ENCODE peak calls at places on chromosomes 16 and 17, in nine cellular contexts. H, P, J, X, T, K, I, S and D are unnamed samples.
A peak's percentile ranks its signal among the peaks of the same experiment; 100 is the strongest.

GRCh38 chr16:66476328-66477027 is 49.4 kb downstream of the BEAN1 start:
- DNase-seq in H (peak; percentile 23), P (no peak), J (no peak), X (peak; percentile 38), T (no peak), K (no peak), I (no peak), S (peak; percentile 22), D (peak; percentile 39)

GRCh38 chr17:62705781-62706597 is 78.5 kb downstream of the MRC2 start:
- DNase-seq in H (no peak), P (peak; percentile 47), J (no peak), X (no peak), T (no peak), K (peak; percentile 51), I (peak; percentile 57), S (no peak), D (no peak)

GRCh38 chr16:86025706-86026105 is 126.7 kb downstream of the IRF8 start:
- DNase-seq in H (no peak), P (no peak), J (no peak), X (peak; percentile 77), T (no peak), K (no peak), I (no peak), S (no peak), D (no peak)

GRCh38 chr17:70060415-70060814 is 14.6 kb upstream of the KCNJ16 start:
- DNase-seq in H (no peak), P (peak; percentile 45), J (no peak), X (no peak), T (peak; percentile 10), K (no peak), I (no peak), S (no peak), D (no peak)

GRCh38 chr16:27219161-27219560 is 15.8 kb downstream of the KDM8 start:
- DNase-seq in H (no peak), P (no peak), J (no peak), X (no peak), T (no peak), K (no peak), I (no peak), S (no peak), D (no peak)

GRCh38 chr16:84371553-84371865 is 3.2 kb downstream of the ATP2C2 start:
- DNase-seq in H (no peak), P (no peak), J (no peak), X (no peak), T (no peak), K (no peak), I (no peak), S (no peak), D (no peak)

GRCh38 chr17:1090454-1091189 is 89.2 kb downstream of the ABR start:
- DNase-seq in H (no peak), P (no peak), J (no peak), X (peak; percentile 39), T (no peak), K (no peak), I (no peak), S (no peak), D (no peak)

GRCh38 chr17:27244481-27245223 is 49.3 kb upstream of the WSB1 start:
- DNase-seq in H (no peak), P (peak; percentile 96), J (no peak), X (peak; percentile 99), T (peak; percentile 87), K (peak; percentile 91), I (peak; percentile 66), S (peak; percentile 34), D (peak; percentile 97)

GRCh38 chr16:554640-555413 is 5.4 kb upstream of the PRR35 start:
- DNase-seq in H (no peak), P (peak; percentile 52), J (no peak), X (no peak), T (no peak), K (peak; percentile 68), I (peak; percentile 21), S (peak; percentile 86), D (no peak)

GRCh38 chr16:74556375-74556922 is 50.5 kb downstream of the GLG1 start:
- DNase-seq in H (no peak), P (no peak), J (no peak), X (no peak), T (no peak), K (peak; percentile 40), I (no peak), S (peak; percentile 43), D (peak; percentile 21)

GRCh38 chr17:64217249-64217652 is 45.8 kb downstream of the TEX2 start:
- DNase-seq in H (no peak), P (no peak), J (no peak), X (no peak), T (no peak), K (no peak), I (no peak), S (no peak), D (no peak)

GRCh38 chr17:81130385-81131288 is 34.7 kb upstream of the PVALEF start:
- DNase-seq in H (no peak), P (no peak), J (no peak), X (no peak), T (no peak), K (no peak), I (no peak), S (no peak), D (no peak)

GRCh38 chr16:11340710-11341109 is 4.5 kb upstream of the RMI2 start:
- DNase-seq in H (no peak), P (no peak), J (no peak), X (peak; percentile 58), T (no peak), K (no peak), I (no peak), S (no peak), D (no peak)

GRCh38 chr17:951388-952132 is 28.0 kb downstream of the NXN start:
- DNase-seq in H (no peak), P (peak; percentile 89), J (no peak), X (peak; percentile 67), T (peak; percentile 73), K (peak; percentile 98), I (no peak), S (peak; percentile 92), D (peak; percentile 31)

GRCh38 chr16:49547448-49547847 is 173.8 kb downstream of the C16orf78 start:
- DNase-seq in H (no peak), P (no peak), J (no peak), X (no peak), T (no peak), K (no peak), I (no peak), S (no peak), D (no peak)

GRCh38 chr16:85402910-85403692 is 210.0 kb upstream of the GSE1 start:
- DNase-seq in H (no peak), P (peak; percentile 77), J (no peak), X (peak; percentile 97), T (no peak), K (peak; percentile 25), I (peak; percentile 71), S (peak; percentile 54), D (no peak)

GRCh38 chr16:68265078-68265925 is 976 bp downstream of the SLC7A6 start:
- DNase-seq in H (no peak), P (peak; percentile 69), J (no peak), X (peak; percentile 87), T (no peak), K (peak; percentile 93), I (peak; percentile 60), S (peak; percentile 80), D (peak; percentile 78)

GRCh38 chr17:49093131-49093530 is 39.4 kb upstream of the B4GALNT2 start:
- DNase-seq in H (no peak), P (no peak), J (no peak), X (no peak), T (no peak), K (no peak), I (no peak), S (no peak), D (peak; percentile 21)

GRCh38 chr17:77097772-77098171 is 43.0 kb upstream of the SEC14L1 start:
- DNase-seq in H (no peak), P (no peak), J (no peak), X (no peak), T (no peak), K (no peak), I (no peak), S (no peak), D (no peak)

GRCh38 chr17:34299017-34299416 is 13.5 kb downstream of the CCL11 start:
- DNase-seq in H (no peak), P (no peak), J (no peak), X (no peak), T (no peak), K (no peak), I (no peak), S (no peak), D (no peak)

GRCh38 chr17:10114931-10115535 is 83.4 kb downstream of the GAS7 start:
- DNase-seq in H (peak; percentile 21), P (peak; percentile 97), J (no peak), X (peak; percentile 100), T (peak; percentile 85), K (peak; percentile 89), I (no peak), S (peak; percentile 87), D (peak; percentile 83)

GRCh38 chr16:79299154-79299799 is 301.3 kb downstream of the MAF start:
- DNase-seq in H (no peak), P (no peak), J (no peak), X (no peak), T (no peak), K (no peak), I (no peak), S (no peak), D (no peak)

GRCh38 chr16:21075252-21075651 is 75.4 kb downstream of the DNAH3 start:
- DNase-seq in H (no peak), P (no peak), J (no peak), X (peak; percentile 70), T (no peak), K (no peak), I (no peak), S (no peak), D (no peak)

GRCh38 chr17:70313450-70313849 is 144.1 kb downstream of the KCNJ2 start:
- DNase-seq in H (no peak), P (peak; percentile 86), J (no peak), X (no peak), T (no peak), K (peak; percentile 45), I (no peak), S (no peak), D (no peak)

GRCh38 chr17:78289802-78290363 is 58.5 kb downstream of the TMEM235 start:
- DNase-seq in H (peak; percentile 72), P (peak; percentile 92), J (peak; percentile 19), X (peak; percentile 89), T (peak; percentile 82), K (peak; percentile 87), I (peak; percentile 85), S (peak; percentile 87), D (peak; percentile 85)

GRCh38 chr17:55897301-55897700 is 146.4 kb downstream of the PCTP start:
- DNase-seq in H (no peak), P (no peak), J (no peak), X (peak; percentile 51), T (no peak), K (no peak), I (no peak), S (no peak), D (peak; percentile 3)

GRCh38 chr16:7185689-7186088 is 147.0 kb upstream of the RBFOX1 start:
- DNase-seq in H (no peak), P (no peak), J (no peak), X (no peak), T (no peak), K (no peak), I (no peak), S (peak; percentile 3), D (no peak)